ENCODE peak calls at places on chromosomes 13 and 19, in six cellular contexts. D is choroid plexus epithelial cell, S is psoas muscle, W is Caco-2, L is sigmoid colon, M is cardiac muscle cell. F is an unnamed sample.

GRCh38 chr19:16896913-16897571 is 8.2 kb downstream of the F2RL3 start:
- DNase-seq in D (peak; percentile 97), S (peak; percentile 92), W (peak; percentile 62), L (peak; percentile 95), M (peak; percentile 97), F (peak; percentile 48)

GRCh38 chr19:17560205-17560595 is 4.8 kb downstream of the COLGALT1 start:
- DNase-seq in D (peak; percentile 99), S (peak; percentile 53), W (no peak), L (no peak), M (no peak), F (no peak)

GRCh38 chr19:6744381-6745288 is 5.2 kb downstream of the TRIP10 start:
- DNase-seq in D (peak; percentile 88), S (peak; percentile 91), W (no peak), L (peak; percentile 97), M (peak; percentile 84), F (no peak)

GRCh38 chr13:59545007-59545406 is 618.7 kb downstream of the DIAPH3 start:
- DNase-seq in D (no peak), S (no peak), W (no peak), L (no peak), M (no peak), F (no peak)

GRCh38 chr19:38020331-38020730 is 113.3 kb downstream of the SIPA1L3 start:
- DNase-seq in D (no peak), S (no peak), W (no peak), L (no peak), M (no peak), F (no peak)

GRCh38 chr13:31807090-31807541 is 67.8 kb downstream of the RXFP2 start:
- DNase-seq in D (peak; percentile 5), S (no peak), W (no peak), L (no peak), M (no peak), F (no peak)

GRCh38 chr13:64074989-64075474 is 2659.4 kb upstream of the PCDH20 start:
- DNase-seq in D (no peak), S (no peak), W (no peak), L (no peak), M (no peak), F (no peak)

GRCh38 chr13:45737571-45738002 is 35.5 kb downstream of the CBY2 start:
- DNase-seq in D (no peak), S (no peak), W (no peak), L (no peak), M (no peak), F (no peak)

GRCh38 chr13:44045179-44045562 is 165.5 kb downstream of the LACC1 start:
- DNase-seq in D (no peak), S (no peak), W (no peak), L (no peak), M (no peak), F (no peak)

GRCh38 chr13:39510296-39510695 is 92.7 kb downstream of the LHFPL6 start:
- DNase-seq in D (no peak), S (no peak), W (no peak), L (no peak), M (no peak), F (no peak)

GRCh38 chr19:54252243-54252642 is 4.8 kb downstream of the LILRB5 start:
- DNase-seq in D (no peak), S (no peak), W (no peak), L (peak; percentile 45), M (no peak), F (no peak)

GRCh38 chr13:48833412-48833811 is 142.3 kb upstream of the FNDC3A start:
- DNase-seq in D (no peak), S (no peak), W (no peak), L (no peak), M (no peak), F (no peak)

GRCh38 chr13:23848019-23848418 is 41.2 kb downstream of the MIPEP start:
- DNase-seq in D (no peak), S (no peak), W (no peak), L (no peak), M (no peak), F (no peak)

GRCh38 chr19:16340654-16341053 is 16.0 kb downstream of the KLF2 start:
- DNase-seq in D (no peak), S (no peak), W (no peak), L (no peak), M (no peak), F (no peak)

GRCh38 chr19:510606-511100 is 3.4 kb downstream of the TPGS1 start:
- DNase-seq in D (peak; percentile 92), S (peak; percentile 84), W (peak; percentile 82), L (peak; percentile 88), M (peak; percentile 92), F (no peak)

GRCh38 chr13:94599877-94600276 is 1.8 kb upstream of the GPR180 start:
- DNase-seq in D (no peak), S (no peak), W (peak; percentile 55), L (no peak), M (no peak), F (no peak)

GRCh38 chr13:94598281-94598680 is 2.3 kb upstream of the TGDS start:
- DNase-seq in D (no peak), S (no peak), W (no peak), L (no peak), M (no peak), F (no peak)

GRCh38 chr13:94595006-94595942 is 678 bp downstream of the TGDS start:
- DNase-seq in D (peak; percentile 38), S (no peak), W (no peak), L (no peak), M (peak; percentile 28), F (no peak)

GRCh38 chr13:94596575-94596971 is 621 bp upstream of the TGDS start:
- DNase-seq in D (no peak), S (no peak), W (no peak), L (peak; percentile 65), M (no peak), F (no peak)

GRCh38 chr13:94595943-94596574 is at the start of gene TGDS:
- DNase-seq in D (peak; percentile 95), S (peak; percentile 92), W (peak; percentile 96), L (peak; percentile 94), M (peak; percentile 95), F (peak; percentile 46)
- TF ChIP-seq CTCF in D (no peak), S (no peak), W (no peak), L (no peak), M (no peak), F (peak; percentile 6)

DNA sequence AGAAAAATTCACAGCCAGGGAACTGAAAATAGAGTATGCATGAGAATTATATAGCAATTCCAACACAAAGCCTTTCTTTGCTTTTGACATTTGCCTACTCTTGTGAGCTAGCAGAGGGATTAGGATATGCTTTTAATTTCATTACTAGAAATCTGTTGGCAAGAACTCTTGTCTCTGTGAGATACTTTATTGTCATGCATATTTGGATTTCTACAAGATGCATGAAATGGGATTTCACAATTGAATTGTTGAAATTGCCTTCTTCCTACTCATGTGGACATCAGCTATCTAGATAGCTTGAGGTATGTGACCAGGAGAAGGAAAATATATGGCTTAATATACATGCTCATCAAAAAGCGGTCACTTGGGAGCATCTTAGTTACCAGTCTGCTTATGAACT is 166.0 kb downstream of the SLC7A1 start:
- DNase-seq in D (peak; percentile 38), S (no peak), W (no peak), L (no peak), M (no peak), F (no peak)
- H3K4me3 ChIP-seq in D (no peak overlapping the region), S (no peak overlapping the region), W (no peak overlapping the region), L (no peak overlapping the region), M (peak overlapping the region; percentile 81), F (no peak overlapping the region)

DNA sequence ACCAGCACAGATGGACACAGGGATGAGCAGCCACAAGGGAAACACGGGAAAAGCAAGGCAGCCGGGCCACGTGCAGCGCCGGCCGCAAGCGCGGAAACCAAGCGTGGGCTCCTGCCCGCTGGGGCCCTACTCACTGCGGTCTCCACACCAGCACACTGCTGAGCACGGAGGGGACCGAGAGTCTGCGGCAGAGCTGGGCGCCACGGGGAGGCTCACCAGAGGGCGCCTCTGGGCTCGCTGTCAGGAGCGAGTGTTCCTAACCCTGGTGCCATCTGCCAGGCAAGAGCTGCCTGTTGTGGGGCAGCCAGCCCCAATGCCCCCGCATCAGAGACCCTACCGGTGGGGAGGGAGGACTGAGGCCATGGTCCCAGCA is 26.5 kb downstream of the MPND start:
- DNase-seq in D (peak; percentile 32), S (peak; percentile 42), W (no peak), L (no peak), M (peak; percentile 55), F (no peak)
- TF ChIP-seq CTCF in D (peak; percentile 39), S (peak; percentile 58), W (peak; percentile 33), L (no peak), M (peak; percentile 29), F (peak; percentile 56)

GRCh38 chr19:30634431-30634830 is 262.2 kb downstream of the ZNF536 start:
- DNase-seq in D (no peak), S (no peak), W (no peak), L (no peak), M (no peak), F (no peak)
- H3K4me3 ChIP-seq in D (no peak overlapping the region), S (no peak overlapping the region), W (no peak overlapping the region), L (no peak overlapping the region), M (no peak overlapping the region), F (no peak overlapping the region)

DNA sequence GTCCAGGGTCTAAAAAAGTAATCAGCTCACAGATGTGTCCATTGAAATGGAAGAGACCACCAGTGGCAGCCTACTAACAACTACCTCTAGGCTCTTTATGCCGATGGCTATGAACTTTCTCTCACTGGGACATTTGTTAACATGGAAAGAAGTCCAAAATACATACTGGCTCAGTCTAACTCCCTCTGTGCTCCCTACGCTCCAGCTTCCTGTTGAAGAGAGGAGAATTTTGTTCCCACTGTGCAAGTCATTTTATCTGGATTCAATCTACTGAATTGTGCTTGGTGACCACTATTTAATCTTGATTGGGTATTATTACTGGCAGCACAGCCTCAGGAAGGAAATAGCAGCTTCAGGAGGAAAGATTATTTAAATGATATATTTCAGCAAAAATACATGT is 128.8 kb upstream of the ARGLU1 start:
- DNase-seq in D (no peak), S (no peak), W (no peak), L (no peak), M (no peak), F (no peak)
- TF ChIP-seq CTCF in D (no peak), S (no peak), W (no peak), L (no peak), M (no peak), F (no peak)

F was measured in epithelial cell of proximal tubule.